ENCODE peak calls at places on chromosomes 1 and 21, in four cellular contexts. One of them, this sample, is unnamed.

GRCh38 chr1:186735463-186735862 is 55.2 kb upstream of the PTGS2 start:
- DNase-seq in tibial nerve: no peak
- DNase-seq in BJ: no peak
- DNase-seq in sigmoid colon: no peak
- DNase-seq in this sample: no peak

GRCh38 chr1:154548028-154548427 is 10.4 kb downstream of the UBE2Q1 start:
- DNase-seq in tibial nerve: no peak
- DNase-seq in BJ: no peak
- DNase-seq in sigmoid colon: no peak
- DNase-seq in this sample: no peak

GRCh38 chr1:27392778-27393635 is 585 bp downstream of the GPR3 start:
- DNase-seq in tibial nerve: no peak
- DNase-seq in BJ: no peak
- DNase-seq in sigmoid colon: no peak
- DNase-seq in this sample: no peak

GRCh38 chr21:44285102-44285501 is 574 bp upstream of the AIRE start:
- DNase-seq in tibial nerve: no peak
- DNase-seq in BJ: no peak
- DNase-seq in sigmoid colon: no peak
- DNase-seq in this sample: no peak

GRCh38 chr1:202107321-202107761 is 15.4 kb upstream of the GPR37L1 start:
- DNase-seq in tibial nerve: no peak
- DNase-seq in BJ: no peak
- DNase-seq in sigmoid colon: no peak
- DNase-seq in this sample: no peak

GRCh38 chr1:221268295-221268694 is 389.1 kb downstream of the HLX start:
- DNase-seq in tibial nerve: no peak
- DNase-seq in BJ: peak
- DNase-seq in sigmoid colon: no peak
- DNase-seq in this sample: no peak

GRCh38 chr1:116763787-116764465 is 9.7 kb downstream of the CD2 start:
- DNase-seq in tibial nerve: no peak
- DNase-seq in BJ: no peak
- DNase-seq in sigmoid colon: no peak
- DNase-seq in this sample: peak

GRCh38 chr1:161069201-161069685 is 448 bp downstream of the ARHGAP30 start:
- DNase-seq in tibial nerve: no peak
- DNase-seq in BJ: no peak
- DNase-seq in sigmoid colon: no peak
- DNase-seq in this sample: no peak

GRCh38 chr1:36134805-36135339 is 9.8 kb upstream of the COL8A2 start:
- DNase-seq in tibial nerve: peak
- DNase-seq in BJ: no peak
- DNase-seq in sigmoid colon: no peak
- DNase-seq in this sample: no peak

GRCh38 chr1:23419180-23419579 is 5.4 kb downstream of the TCEA3 start:
- DNase-seq in tibial nerve: no peak
- DNase-seq in BJ: no peak
- DNase-seq in sigmoid colon: no peak
- DNase-seq in this sample: no peak

GRCh38 chr1:201791775-201792166 is 37.2 kb upstream of the IPO9 start:
- DNase-seq in tibial nerve: no peak
- DNase-seq in BJ: peak
- DNase-seq in sigmoid colon: no peak
- DNase-seq in this sample: no peak

GRCh38 chr1:244960904-244961303 is 96.6 kb upstream of the HNRNPU start:
- DNase-seq in tibial nerve: no peak
- DNase-seq in BJ: no peak
- DNase-seq in sigmoid colon: no peak
- DNase-seq in this sample: no peak

GRCh38 chr1:160219062-160219929 is 14.1 kb downstream of the PEA15 start:
- DNase-seq in tibial nerve: no peak
- DNase-seq in BJ: peak
- DNase-seq in sigmoid colon: peak
- DNase-seq in this sample: no peak

GRCh38 chr1:30345525-30346145 is 377.8 kb downstream of the MATN1 start:
- DNase-seq in tibial nerve: no peak
- DNase-seq in BJ: no peak
- DNase-seq in sigmoid colon: no peak
- DNase-seq in this sample: no peak

GRCh38 chr1:231776006-231776707 is 149.6 kb downstream of the DISC1 start:
- DNase-seq in tibial nerve: no peak
- DNase-seq in BJ: peak
- DNase-seq in sigmoid colon: no peak
- DNase-seq in this sample: no peak

GRCh38 chr1:34164510-34165381 is at the start of gene CSMD2:
- DNase-seq in tibial nerve: no peak
- DNase-seq in BJ: no peak
- DNase-seq in sigmoid colon: no peak
- DNase-seq in this sample: no peak

GRCh38 chr1:41848216-41848952 is 70.3 kb downstream of the HIVEP3 start:
- DNase-seq in tibial nerve: no peak
- DNase-seq in BJ: no peak
- DNase-seq in sigmoid colon: no peak
- DNase-seq in this sample: no peak

GRCh38 chr21:35048706-35049617 is at the start of gene RUNX1:
- DNase-seq in tibial nerve: no peak
- DNase-seq in BJ: no peak
- DNase-seq in sigmoid colon: no peak
- DNase-seq in this sample: peak

GRCh38 chr1:56200446-56200845 is 378.9 kb downstream of the PLPP3 start:
- DNase-seq in tibial nerve: no peak
- DNase-seq in BJ: peak
- DNase-seq in sigmoid colon: no peak
- DNase-seq in this sample: no peak

GRCh38 chr1:226452981-226453380 is 45.1 kb upstream of the PARP1 start:
- DNase-seq in tibial nerve: no peak
- DNase-seq in BJ: no peak
- DNase-seq in sigmoid colon: no peak
- DNase-seq in this sample: no peak

GRCh38 chr1:226697151-226697575 is 41.9 kb downstream of the ITPKB start:
- DNase-seq in tibial nerve: no peak
- DNase-seq in BJ: no peak
- DNase-seq in sigmoid colon: no peak
- DNase-seq in this sample: no peak

GRCh38 chr1:150196411-150196810 is 39.5 kb downstream of the ANP32E start:
- DNase-seq in tibial nerve: no peak
- DNase-seq in BJ: no peak
- DNase-seq in sigmoid colon: no peak
- DNase-seq in this sample: no peak

GRCh38 chr21:34620084-34620665 is 5.3 kb upstream of the RCAN1 start:
- DNase-seq in tibial nerve: no peak
- DNase-seq in BJ: no peak
- DNase-seq in sigmoid colon: no peak
- DNase-seq in this sample: no peak

GRCh38 chr1:56378376-56379070 is 200.8 kb downstream of the PLPP3 start:
- DNase-seq in tibial nerve: no peak
- DNase-seq in BJ: no peak
- DNase-seq in sigmoid colon: peak
- DNase-seq in this sample: no peak

GRCh38 chr21:39221282-39221996 is 38.2 kb upstream of the PSMG1 start:
- DNase-seq in tibial nerve: no peak
- DNase-seq in BJ: no peak
- DNase-seq in sigmoid colon: no peak
- DNase-seq in this sample: no peak

GRCh38 chr1:54331091-54331772 is 75.0 kb downstream of the SSBP3 start:
- DNase-seq in tibial nerve: no peak
- DNase-seq in BJ: peak
- DNase-seq in sigmoid colon: no peak
- DNase-seq in this sample: no peak

GRCh38 chr1:53219711-53220110 is 723 bp downstream of the CZIB start:
- DNase-seq in tibial nerve: no peak
- DNase-seq in BJ: no peak
- DNase-seq in sigmoid colon: no peak
- DNase-seq in this sample: no peak

GRCh38 chr1:104467590-104467989 is 717.9 kb downstream of the AMY1C start:
- DNase-seq in tibial nerve: no peak
- DNase-seq in BJ: no peak
- DNase-seq in sigmoid colon: no peak
- DNase-seq in this sample: no peak

GRCh38 chr1:90417139-90417538 is 300.0 kb downstream of the BARHL2 start:
- DNase-seq in tibial nerve: no peak
- DNase-seq in BJ: no peak
- DNase-seq in sigmoid colon: no peak
- DNase-seq in this sample: no peak

GRCh38 chr1:224650329-224650728 is 34.2 kb downstream of the CNIH3 start:
- DNase-seq in tibial nerve: no peak
- DNase-seq in BJ: no peak
- DNase-seq in sigmoid colon: no peak
- DNase-seq in this sample: no peak

GRCh38 chr21:36542312-36543101 is 62.6 kb upstream of the CLDN14 start:
- DNase-seq in tibial nerve: no peak
- DNase-seq in BJ: no peak
- DNase-seq in sigmoid colon: no peak
- DNase-seq in this sample: no peak

GRCh38 chr1:201902198-201902597 is 13.5 kb downstream of the SHISA4 start:
- DNase-seq in tibial nerve: no peak
- DNase-seq in BJ: no peak
- DNase-seq in sigmoid colon: no peak
- DNase-seq in this sample: no peak

GRCh38 chr1:109910123-109910962 is at the start of gene CSF1:
- DNase-seq in tibial nerve: peak
- DNase-seq in BJ: no peak
- DNase-seq in sigmoid colon: peak
- DNase-seq in this sample: no peak

GRCh38 chr1:72891976-72892375 is 609.6 kb upstream of the NEGR1 start:
- DNase-seq in tibial nerve: no peak
- DNase-seq in BJ: no peak
- DNase-seq in sigmoid colon: no peak
- DNase-seq in this sample: no peak

GRCh38 chr1:239383714-239384113 is 2.7 kb upstream of the CHRM3 start:
- DNase-seq in tibial nerve: no peak
- DNase-seq in BJ: no peak
- DNase-seq in sigmoid colon: no peak
- DNase-seq in this sample: no peak

GRCh38 chr1:239388578-239388977 is 2.2 kb downstream of the CHRM3 start:
- DNase-seq in tibial nerve: no peak
- DNase-seq in BJ: no peak
- DNase-seq in sigmoid colon: no peak
- DNase-seq in this sample: no peak

GRCh38 chr1:239386453-239387303 is at the start of gene CHRM3:
- DNase-seq in tibial nerve: no peak
- DNase-seq in BJ: peak
- DNase-seq in sigmoid colon: peak
- DNase-seq in this sample: no peak

GRCh38 chr1:239389703-239390102 is 3.3 kb downstream of the CHRM3 start:
- DNase-seq in tibial nerve: no peak
- DNase-seq in BJ: no peak
- DNase-seq in sigmoid colon: no peak
- DNase-seq in this sample: no peak

DNA sequence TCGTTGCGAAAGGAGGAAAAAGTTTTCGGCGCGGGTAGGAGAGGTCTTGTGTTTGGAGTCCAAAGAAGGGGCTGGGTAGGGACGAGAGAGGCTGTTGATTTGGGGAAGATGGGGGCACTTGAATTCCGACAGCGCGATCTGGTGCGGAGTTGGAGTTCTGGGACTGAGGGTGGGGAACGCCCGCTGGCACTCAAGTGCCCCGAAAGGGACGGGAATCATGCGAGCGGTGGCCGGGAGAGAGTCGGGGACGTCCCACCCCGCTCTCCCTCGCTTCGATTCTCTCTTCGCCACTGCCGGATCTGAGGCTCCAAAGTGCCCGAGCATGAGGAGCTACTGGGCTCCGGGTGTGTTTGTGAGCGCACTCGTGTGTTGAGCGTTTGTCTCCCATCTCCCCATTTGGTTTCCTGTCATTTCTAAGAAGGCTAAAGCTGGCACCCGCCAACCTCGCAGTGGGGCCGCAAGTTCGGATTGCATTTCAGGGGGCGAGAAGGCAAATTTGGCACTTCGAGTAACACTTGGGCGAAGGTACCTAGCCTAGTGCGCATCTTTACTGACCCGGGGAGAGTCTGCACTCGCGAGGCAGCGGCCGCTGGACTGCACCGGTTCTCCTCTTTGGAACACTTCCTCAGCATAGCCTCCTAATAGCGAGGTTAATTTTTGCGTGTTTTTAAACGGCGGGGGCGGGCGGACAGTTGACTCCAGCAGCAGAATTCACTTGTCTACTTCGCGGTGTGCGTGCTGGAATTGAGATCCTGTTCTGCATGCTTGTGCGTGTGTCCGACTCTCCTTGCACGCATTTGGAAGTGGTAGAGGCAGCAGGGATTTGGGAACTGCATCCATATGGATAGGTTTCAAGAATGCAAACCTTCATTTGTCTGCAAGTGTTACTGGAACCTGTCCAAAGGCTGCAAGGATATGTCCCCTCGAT is 1.2 kb downstream of the CHRM3 start:
- DNase-seq in tibial nerve: no peak
- DNase-seq in BJ: no peak
- DNase-seq in sigmoid colon: no peak
- DNase-seq in this sample: no peak
- H3K4me3 ChIP-seq in tibial nerve: peak
- H3K4me3 ChIP-seq in BJ: peak
- H3K4me3 ChIP-seq in sigmoid colon: peak
- H3K4me3 ChIP-seq in this sample: no peak

GRCh38 chr1:177969109-177969508 is 749 bp downstream of the SEC16B start:
- DNase-seq in tibial nerve: no peak
- DNase-seq in BJ: no peak
- DNase-seq in sigmoid colon: no peak
- DNase-seq in this sample: no peak
- H3K4me3 ChIP-seq in tibial nerve: no peak
- H3K4me3 ChIP-seq in BJ: no peak
- H3K4me3 ChIP-seq in sigmoid colon: no peak
- H3K4me3 ChIP-seq in this sample: no peak

DNA sequence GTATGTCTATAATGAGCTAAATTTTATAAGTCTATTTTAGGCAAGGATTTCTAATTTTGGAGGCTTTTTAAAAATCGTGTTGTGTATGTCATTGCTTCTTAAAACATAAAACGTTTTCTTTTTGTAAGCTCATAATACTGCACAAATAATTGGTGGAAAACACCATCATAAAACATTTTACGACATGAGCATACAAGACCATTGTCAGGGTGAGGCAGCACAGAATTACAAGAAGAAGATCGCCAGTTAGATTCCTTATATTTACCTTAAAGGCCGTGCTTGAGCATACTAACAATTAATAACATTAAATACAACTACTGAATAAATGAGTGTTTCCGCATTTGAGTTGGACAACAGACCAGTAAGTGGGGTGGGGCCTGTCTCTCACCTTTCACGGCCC is 19.1 kb upstream of the LMX1A start:
- DNase-seq in tibial nerve: no peak
- DNase-seq in BJ: no peak
- DNase-seq in sigmoid colon: no peak
- DNase-seq in this sample: no peak
- H3K4me3 ChIP-seq in tibial nerve: no peak
- H3K4me3 ChIP-seq in BJ: peak
- H3K4me3 ChIP-seq in sigmoid colon: peak
- H3K4me3 ChIP-seq in this sample: no peak

GRCh38 chr1:181142096-181143043 is 53.9 kb downstream of the IER5 start:
- DNase-seq in tibial nerve: peak
- DNase-seq in BJ: peak
- DNase-seq in sigmoid colon: peak
- DNase-seq in this sample: peak
- H3K4me3 ChIP-seq in tibial nerve: no peak
- H3K4me3 ChIP-seq in BJ: peak
- H3K4me3 ChIP-seq in sigmoid colon: peak
- H3K4me3 ChIP-seq in this sample: no peak

This sample was measured in Jurkat, Clone E6-1.